ENCODE peak calls at places on chromosomes 12 and 14, in five cellular contexts. Q is left lung; D is GM23338; P is effector memory CD4-positive, alpha-beta T cell; B is left ventricle myocardium inferior. H is an unnamed sample.

GRCh38 chr12:111597731-111598636 is 1.1 kb downstream of the ATXN2 start:
- DNase-seq in Q (peak), D (peak), P (peak), B (peak), H (peak)

GRCh38 chr14:100535287-100536131 is 51.7 kb downstream of the BEGAIN start:
- DNase-seq in Q (peak), D (no peak), P (no peak), B (peak), H (no peak)

GRCh38 chr12:28057856-28058615 is 85.5 kb upstream of the PTHLH start:
- DNase-seq in Q (no peak), D (no peak), P (no peak), B (no peak), H (no peak)

GRCh38 chr12:103745962-103746361 is 95.1 kb downstream of the NT5DC3 start:
- DNase-seq in Q (no peak), D (peak), P (no peak), B (no peak), H (no peak)

GRCh38 chr14:75563931-75564330 is 14.5 kb upstream of the FLVCR2 start:
- DNase-seq in Q (no peak), D (no peak), P (no peak), B (no peak), H (no peak)

GRCh38 chr14:48857366-48857765 is 728.8 kb downstream of the RPS29 start:
- DNase-seq in Q (no peak), D (no peak), P (no peak), B (no peak), H (no peak)

GRCh38 chr12:106892075-106892474 is 63.6 kb upstream of the TMEM263 start:
- DNase-seq in Q (no peak), D (no peak), P (no peak), B (no peak), H (no peak)

GRCh38 chr14:61537567-61538463 is 157.5 kb upstream of the HIF1A start:
- DNase-seq in Q (peak), D (peak), P (no peak), B (no peak), H (no peak)

GRCh38 chr12:108495054-108495453 is 20.0 kb upstream of the FICD start:
- DNase-seq in Q (no peak), D (peak), P (no peak), B (no peak), H (no peak)

GRCh38 chr12:19273482-19274330 is 144.2 kb downstream of the PLEKHA5 start:
- DNase-seq in Q (peak), D (no peak), P (peak), B (peak), H (peak)

GRCh38 chr12:120663741-120664140 is 23.2 kb upstream of the MLEC start:
- DNase-seq in Q (no peak), D (no peak), P (no peak), B (no peak), H (no peak)

GRCh38 chr12:50375802-50376201 is 20.6 kb downstream of the FAM186A start:
- DNase-seq in Q (no peak), D (no peak), P (no peak), B (no peak), H (no peak)

GRCh38 chr12:93763746-93764147 is 86.6 kb downstream of the CRADD start:
- DNase-seq in Q (no peak), D (peak), P (no peak), B (no peak), H (no peak)

GRCh38 chr12:29519585-29520182 is 22.2 kb upstream of the OVCH1 start:
- DNase-seq in Q (no peak), D (peak), P (no peak), B (no peak), H (no peak)

GRCh38 chr12:115337693-115338543 is 653.9 kb upstream of the TBX3 start:
- DNase-seq in Q (no peak), D (peak), P (no peak), B (peak), H (no peak)

GRCh38 chr12:104226672-104227071 is 11.1 kb downstream of the TXNRD1 start:
- DNase-seq in Q (no peak), D (no peak), P (no peak), B (no peak), H (no peak)

GRCh38 chr14:76117789-76118188 is 33.9 kb upstream of the GPATCH2L start:
- DNase-seq in Q (no peak), D (no peak), P (no peak), B (no peak), H (no peak)

GRCh38 chr12:69330475-69331473 is 17.4 kb upstream of the LYZ start:
- DNase-seq in Q (peak), D (peak), P (peak), B (no peak), H (no peak)

GRCh38 chr14:39492267-39492666 is 60.0 kb upstream of the FBXO33 start:
- DNase-seq in Q (no peak), D (no peak), P (no peak), B (no peak), H (no peak)

GRCh38 chr12:30450226-30450625 is 245.4 kb downstream of the IPO8 start:
- DNase-seq in Q (no peak), D (no peak), P (no peak), B (no peak), H (no peak)

GRCh38 chr12:76549131-76549530 is 10.4 kb downstream of the OSBPL8 start:
- DNase-seq in Q (no peak), D (no peak), P (no peak), B (no peak), H (no peak)
- H3K27ac ChIP-seq in Q (no peak), D (peak), P (no peak), B (no peak), H (no peak)

GRCh38 chr14:55382483-55382882 is 29.1 kb downstream of the ATG14 start:
- DNase-seq in Q (no peak), D (no peak), P (no peak), B (no peak), H (no peak)
- H3K27ac ChIP-seq in Q (no peak), D (no peak), P (no peak), B (peak), H (no peak)

DNA sequence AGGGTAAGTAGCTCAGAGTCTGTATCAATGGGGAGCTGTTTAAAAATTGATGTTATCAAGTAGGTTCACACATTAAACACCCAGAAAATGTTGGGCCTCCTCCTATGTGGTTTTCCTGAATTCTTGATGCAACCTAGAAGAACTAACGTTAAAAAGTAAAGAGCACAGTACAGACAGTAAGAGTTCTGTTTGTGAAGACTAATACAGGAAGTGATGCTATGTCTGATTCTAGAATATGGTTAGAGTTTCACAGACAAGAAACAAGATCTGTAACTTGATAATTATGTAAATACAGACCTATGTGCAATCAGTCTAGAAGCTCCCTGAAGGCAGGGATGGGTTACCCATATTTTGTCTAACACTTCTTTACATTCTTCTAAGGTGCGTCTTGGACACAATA is 214.9 kb upstream of the BTG1 start:
- DNase-seq in Q (no peak), D (no peak), P (no peak), B (no peak), H (no peak)
- H3K27ac ChIP-seq in Q (no peak), D (no peak), P (peak), B (no peak), H (no peak)

GRCh38 chr14:102540310-102541028 is 30.9 kb upstream of the ANKRD9 start:
- DNase-seq in Q (no peak), D (no peak), P (no peak), B (no peak), H (no peak)
- H3K27ac ChIP-seq in Q (no peak), D (no peak), P (no peak), B (no peak), H (no peak)

GRCh38 chr14:51653855-51654548 is 2.3 kb downstream of the FRMD6 start:
- DNase-seq in Q (no peak), D (no peak), P (no peak), B (no peak), H (no peak)

GRCh38 chr14:51651388-51652167 is at the start of gene FRMD6:
- DNase-seq in Q (peak), D (peak), P (peak), B (peak), H (peak)

GRCh38 chr14:51652168-51653095 is 722 bp downstream of the FRMD6 start:
- DNase-seq in Q (peak), D (peak), P (no peak), B (peak), H (no peak)

GRCh38 chr14:51653096-51653814 is 1.5 kb downstream of the FRMD6 start:
- DNase-seq in Q (no peak), D (peak), P (no peak), B (no peak), H (no peak)

GRCh38 chr14:51654549-51654879 is 2.8 kb downstream of the FRMD6 start:
- DNase-seq in Q (no peak), D (no peak), P (no peak), B (no peak), H (no peak)
- H3K27ac ChIP-seq in Q (peak), D (no peak), P (no peak), B (peak), H (no peak)